ENCODE peak calls at places on chromosomes 4 and X, in ten cellular contexts. A, K, J, T, X, R, W, Z, S and M are unnamed samples.

GRCh38 chrX:51894697-51895336 is 1.4 kb downstream of the MAGED1 start:
- DNase-seq in A (peak; percentile 27), K (peak; percentile 28), J (peak; percentile 10), T (no peak), X (peak; percentile 36), R (no peak), W (no peak), Z (peak; percentile 38), S (no peak), M (no peak)

GRCh38 chr4:65724973-65725372 is 54.7 kb upstream of the EPHA5 start:
- DNase-seq in A (no peak), K (no peak), J (no peak), T (no peak), X (no peak), R (no peak), W (no peak), Z (no peak), S (no peak), M (no peak)

GRCh38 chrX:150018931-150019331 is 80.6 kb upstream of the EOLA2 start:
- DNase-seq in A (no peak), K (no peak), J (no peak), T (no peak), X (peak; percentile 50), R (no peak), W (no peak), Z (peak; percentile 43), S (no peak), M (no peak)

GRCh38 chrX:145190801-145191389 is 56.4 kb upstream of the SPANXN1 start:
- DNase-seq in A (no peak), K (no peak), J (no peak), T (no peak), X (peak; percentile 0), R (no peak), W (no peak), Z (peak; percentile 0), S (peak; percentile 12), M (peak; percentile 1)

GRCh38 chr4:87835732-87836131 is 3.0 kb downstream of the MEPE start:
- DNase-seq in A (no peak), K (no peak), J (no peak), T (no peak), X (no peak), R (no peak), W (no peak), Z (no peak), S (no peak), M (no peak)

GRCh38 chr4:70367813-70368212 is 7.3 kb downstream of the SMR3A start:
- DNase-seq in A (no peak), K (no peak), J (no peak), T (no peak), X (no peak), R (no peak), W (no peak), Z (no peak), S (no peak), M (no peak)

GRCh38 chr4:168167714-168168284 is 75.5 kb downstream of the ANXA10 start:
- DNase-seq in A (no peak), K (no peak), J (no peak), T (no peak), X (peak; percentile 21), R (no peak), W (no peak), Z (peak; percentile 10), S (no peak), M (no peak)

GRCh38 chr4:66625480-66625879 is 919.8 kb downstream of the CENPC start:
- DNase-seq in A (no peak), K (no peak), J (no peak), T (no peak), X (no peak), R (no peak), W (no peak), Z (no peak), S (no peak), M (no peak)

GRCh38 chr4:170004656-170005250 is 21.4 kb downstream of the MFAP3L start:
- DNase-seq in A (no peak), K (no peak), J (no peak), T (no peak), X (no peak), R (no peak), W (no peak), Z (no peak), S (peak; percentile 18), M (no peak)

GRCh38 chr4:73620115-73620792 is at the start of gene RASSF6:
- DNase-seq in A (peak; percentile 87), K (no peak), J (no peak), T (no peak), X (no peak), R (no peak), W (no peak), Z (no peak), S (peak; percentile 91), M (peak; percentile 65)

DNA sequence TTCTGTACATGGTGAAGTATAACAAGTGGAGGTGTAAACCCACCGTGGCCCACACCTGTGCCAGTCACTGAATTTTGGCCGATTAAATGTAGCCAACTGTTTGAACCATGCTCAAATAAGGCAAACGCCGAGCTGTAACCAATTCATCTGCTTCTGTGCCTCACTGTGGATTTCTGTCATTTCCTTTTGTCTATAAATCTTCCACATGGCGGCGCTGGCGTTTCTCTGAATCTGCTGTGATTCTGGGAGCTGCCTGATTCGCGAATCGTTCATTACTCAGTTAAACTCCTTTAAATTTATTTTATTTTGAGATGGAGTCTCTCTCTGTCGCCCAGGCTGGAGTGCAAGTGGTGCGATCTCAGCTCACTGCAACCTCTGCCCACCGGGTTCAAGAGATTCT is 19.2 kb downstream of the SUPT20HL2 start:
- DNase-seq in A (peak; percentile 11), K (no peak), J (no peak), T (no peak), X (no peak), R (no peak), W (no peak), Z (peak; percentile 58), S (no peak), M (no peak)
- TF ChIP-seq CTCF in A (no peak), K (no peak), J (peak; percentile 23), T (no peak), X (no peak), R (no peak), W (no peak), Z (peak; percentile 48), S (no peak), M (no peak)

GRCh38 chrX:48697182-48697727 is 721 bp downstream of the SUV39H1 start:
- DNase-seq in A (no peak), K (no peak), J (no peak), T (no peak), X (no peak), R (no peak), W (no peak), Z (no peak), S (no peak), M (peak; percentile 20)

GRCh38 chrX:48695925-48696300 is 621 bp upstream of the SUV39H1 start:
- DNase-seq in A (no peak), K (no peak), J (no peak), T (no peak), X (no peak), R (no peak), W (no peak), Z (no peak), S (no peak), M (no peak)

GRCh38 chrX:48696301-48697181 is at the start of gene SUV39H1:
- DNase-seq in A (peak; percentile 91), K (peak; percentile 91), J (peak; percentile 88), T (peak; percentile 79), X (peak; percentile 85), R (peak; percentile 86), W (peak; percentile 28), Z (peak; percentile 91), S (peak; percentile 88), M (peak; percentile 87)

GRCh38 chrX:48695524-48695875 is 1.0 kb upstream of the SUV39H1 start:
- DNase-seq in A (no peak), K (no peak), J (no peak), T (no peak), X (no peak), R (no peak), W (no peak), Z (no peak), S (peak; percentile 5), M (no peak)

GRCh38 chrX:48694776-48695523 is 1.6 kb upstream of the SUV39H1 start:
- DNase-seq in A (no peak), K (no peak), J (no peak), T (no peak), X (no peak), R (no peak), W (no peak), Z (no peak), S (no peak), M (no peak)
- H3K27ac ChIP-seq in A (no peak overlapping the region), K (peak overlapping the region; percentile 87), J (no peak overlapping the region), T (no peak overlapping the region), X (no peak overlapping the region), R (no peak overlapping the region), W (no peak overlapping the region), Z (no peak overlapping the region), S (no peak overlapping the region), M (peak overlapping the region; percentile 86)

GRCh38 chrX:41382699-41383645 is 49.0 kb downstream of the DDX3X start:
- DNase-seq in A (peak; percentile 25), K (no peak), J (no peak), T (no peak), X (peak; percentile 63), R (no peak), W (no peak), Z (peak; percentile 50), S (no peak), M (no peak)

GRCh38 chrX:41373989-41374606 is 40.1 kb downstream of the DDX3X start:
- DNase-seq in A (no peak), K (no peak), J (no peak), T (no peak), X (no peak), R (no peak), W (no peak), Z (no peak), S (no peak), M (no peak)

GRCh38 chrX:41381685-41382084 is 47.7 kb downstream of the DDX3X start:
- DNase-seq in A (peak; percentile 66), K (peak; percentile 23), J (no peak), T (no peak), X (peak; percentile 97), R (peak; percentile 20), W (no peak), Z (peak; percentile 63), S (peak; percentile 83), M (peak; percentile 61)

GRCh38 chrX:41377624-41378023 is 43.7 kb downstream of the DDX3X start:
- DNase-seq in A (no peak), K (no peak), J (no peak), T (no peak), X (no peak), R (no peak), W (no peak), Z (no peak), S (no peak), M (no peak)
- TF ChIP-seq CTCF in A (no peak), K (no peak), J (no peak), T (no peak), X (no peak), R (no peak), W (no peak), Z (no peak), S (no peak), M (no peak)

DNA sequence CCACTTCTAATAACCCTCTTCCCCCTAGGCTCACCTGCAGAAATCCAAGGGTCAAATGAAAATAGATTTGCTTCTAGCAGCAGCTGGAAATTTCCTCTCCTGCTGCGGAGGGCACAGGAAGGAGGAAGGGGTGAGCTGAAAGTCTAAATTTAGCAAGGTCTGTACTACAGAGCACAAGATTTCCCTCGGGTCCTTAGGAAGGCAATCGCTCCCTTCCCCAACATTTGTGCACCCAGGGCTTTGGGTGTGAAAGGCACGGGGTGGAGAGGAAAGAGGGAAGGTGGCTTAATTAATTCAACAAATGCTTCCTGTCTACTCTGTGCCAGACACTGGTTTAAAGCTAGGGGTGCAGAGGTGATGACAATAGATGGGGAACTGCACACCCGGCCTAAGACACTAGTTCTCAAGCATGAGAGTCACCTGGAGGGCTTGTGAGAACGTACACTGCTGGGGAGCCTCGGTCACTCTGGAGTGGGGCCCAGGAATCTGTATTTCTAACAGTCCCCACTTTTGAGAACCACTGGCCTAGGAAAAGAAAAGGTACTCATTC is 204.4 kb downstream of the NSUN7 start:
- DNase-seq in A (no peak), K (no peak), J (no peak), T (no peak), X (no peak), R (no peak), W (no peak), Z (no peak), S (no peak), M (no peak)
- H3K27ac ChIP-seq in A (peak overlapping the region; percentile 60), K (peak overlapping the region; percentile 79), J (peak overlapping the region; percentile 57), T (peak overlapping the region; percentile 85), X (no peak overlapping the region), R (peak overlapping the region; percentile 89), W (peak overlapping the region; percentile 93), Z (peak overlapping the region; percentile 85), S (no peak overlapping the region), M (peak overlapping the region; percentile 46)